ENCODE peak calls at places on chromosomes 16 and 17, in four cellular contexts. T is SK-N-SH, X is activated B cell treated with CpG ODN at 0.5 μM for 24 hours, W is A549. O is an unnamed sample.
A peak's percentile ranks its signal among the peaks of the same experiment; 100 is the strongest.

GRCh38 chr16:48164907-48165715 is 9.3 kb upstream of the ABCC12 start:
- DNase-seq in T (peak; percentile 88), X (peak; percentile 60), W (peak; percentile 83), O (peak; percentile 36)

GRCh38 chr16:62738631-62739030 is 702.4 kb upstream of the CDH8 start:
- DNase-seq in T (no peak), X (no peak), W (no peak), O (no peak)

GRCh38 chr17:9004132-9004960 is 17.0 kb upstream of the NTN1 start:
- DNase-seq in T (no peak), X (no peak), W (no peak), O (no peak)

GRCh38 chr17:36578671-36579070 is 13.0 kb upstream of the DHRS11 start:
- DNase-seq in T (no peak), X (no peak), W (no peak), O (no peak)

GRCh38 chr16:67694611-67695010 is 24.5 kb downstream of the GFOD2 start:
- DNase-seq in T (no peak), X (no peak), W (no peak), O (no peak)

GRCh38 chr16:84199097-84199496 is 8.1 kb downstream of the ADAD2 start:
- DNase-seq in T (no peak), X (no peak), W (no peak), O (no peak)

GRCh38 chr16:76910931-76911330 is 280.1 kb upstream of the MON1B start:
- DNase-seq in T (no peak), X (no peak), W (peak; percentile 68), O (no peak)

GRCh38 chr17:7705269-7706255 is 560 bp downstream of the EFNB3 start:
- DNase-seq in T (peak; percentile 67), X (no peak), W (no peak), O (no peak)

GRCh38 chr17:27294689-27295630 is 1.0 kb downstream of the WSB1 start:
- DNase-seq in T (peak; percentile 48), X (no peak), W (peak; percentile 92), O (no peak)

GRCh38 chr17:60091908-60092331 is 13.2 kb upstream of the HEATR6 start:
- DNase-seq in T (no peak), X (no peak), W (no peak), O (no peak)

GRCh38 chr16:69166221-69166833 is 20.6 kb upstream of the SNTB2 start:
- DNase-seq in T (no peak), X (no peak), W (no peak), O (no peak)

GRCh38 chr16:853306-853705 is 52.8 kb upstream of the GNG13 start:
- DNase-seq in T (no peak), X (no peak), W (no peak), O (no peak)

GRCh38 chr17:42403150-42403549 is 14.9 kb upstream of the STAT3 start:
- DNase-seq in T (peak; percentile 58), X (no peak), W (no peak), O (no peak)

GRCh38 chr17:43988301-43988700 is 16.1 kb upstream of the NAGS start:
- DNase-seq in T (no peak), X (no peak), W (no peak), O (no peak)

GRCh38 chr17:65278050-65278819 is 141.1 kb downstream of the RGS9 start:
- DNase-seq in T (peak; percentile 89), X (no peak), W (peak; percentile 73), O (peak; percentile 80)

GRCh38 chr17:50976951-50977472 is 110.9 kb upstream of the TOB1 start:
- DNase-seq in T (no peak), X (no peak), W (no peak), O (no peak)

GRCh38 chr16:31460582-31461002 is 1.3 kb downstream of the ARMC5 start:
- DNase-seq in T (peak; percentile 56), X (no peak), W (peak; percentile 67), O (no peak)

GRCh38 chr17:65794572-65794971 is 233.1 kb upstream of the AXIN2 start:
- DNase-seq in T (peak; percentile 43), X (no peak), W (peak; percentile 63), O (no peak)

GRCh38 chr17:80222376-80223141 is 2.3 kb downstream of the SLC26A11 start:
- DNase-seq in T (no peak), X (no peak), W (no peak), O (no peak)

DNA sequence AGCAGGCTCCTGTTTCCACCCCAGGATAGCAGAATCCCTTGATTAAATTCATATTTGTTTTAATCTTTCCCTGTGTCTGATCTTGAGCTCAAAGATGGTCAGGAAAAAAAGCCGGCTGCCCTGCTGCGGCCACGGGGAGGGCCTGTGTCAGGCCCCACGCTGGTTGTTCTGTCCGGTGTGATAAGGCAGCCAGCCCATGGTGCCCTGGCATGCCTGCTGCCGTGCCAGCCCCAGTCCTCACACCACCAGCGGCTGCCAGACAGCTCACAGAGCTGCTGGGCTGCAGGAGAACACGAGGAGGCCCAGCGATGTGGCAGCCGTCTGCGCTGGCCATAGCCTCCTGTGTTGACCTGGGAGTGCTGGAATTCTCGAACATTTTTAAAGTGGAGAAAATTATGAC is 34.7 kb upstream of the BRD7 start:
- DNase-seq in T (peak; percentile 72), X (no peak), W (no peak), O (no peak)
- TF ChIP-seq CTCF in T (no peak), X (no peak), W (no peak), O (no peak)

DNA sequence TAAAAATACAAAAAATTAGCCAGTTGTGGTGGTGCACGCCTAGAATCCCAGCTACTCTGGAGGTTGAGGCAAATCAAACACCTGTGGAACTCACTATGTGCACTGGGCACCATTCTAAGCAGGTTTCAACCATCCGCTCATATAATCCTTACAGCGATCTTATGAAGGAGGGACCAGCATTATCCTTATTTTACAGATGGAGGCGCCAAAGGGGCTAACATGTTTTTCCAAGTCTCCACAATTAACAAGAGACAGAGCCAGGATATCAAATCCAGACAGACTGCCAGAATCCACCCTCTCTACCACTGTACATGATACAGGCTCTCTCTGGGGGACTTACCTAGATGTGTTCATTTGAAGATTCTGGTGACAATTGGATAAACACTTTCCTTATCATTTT is 479.0 kb downstream of the XYLT1 start:
- DNase-seq in T (no peak), X (no peak), W (no peak), O (no peak)
- TF ChIP-seq CTCF in T (no peak), X (no peak), W (no peak), O (no peak)

GRCh38 chr16:11651796-11652195 is 16.5 kb upstream of the SNN start:
- DNase-seq in T (no peak), X (no peak), W (no peak), O (no peak)

GRCh38 chr16:11650641-11651591 is 17.3 kb upstream of the SNN start:
- DNase-seq in T (no peak), X (no peak), W (no peak), O (no peak)

GRCh38 chr16:11658896-11659708 is 9.2 kb upstream of the SNN start:
- DNase-seq in T (no peak), X (no peak), W (no peak), O (no peak)

DNA sequence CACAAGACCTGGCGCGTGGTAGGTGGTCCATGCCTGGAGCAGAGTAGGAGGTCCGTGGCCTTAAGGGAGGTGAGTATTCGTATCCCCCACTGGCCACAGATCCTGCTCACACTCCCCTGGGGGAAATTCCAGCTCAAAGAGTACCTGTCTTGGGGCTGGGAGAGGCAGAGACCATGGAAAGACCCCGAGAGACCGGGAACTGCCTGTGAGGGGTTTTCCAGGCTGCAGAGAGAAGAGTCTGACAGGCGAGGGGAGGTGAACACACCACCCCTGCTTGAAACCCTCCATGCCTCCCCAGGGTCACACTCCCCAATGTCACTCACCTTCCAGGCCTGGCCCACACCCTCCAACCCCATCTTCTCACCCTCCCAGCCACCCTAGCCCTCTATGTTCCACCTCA is 12.6 kb upstream of the SNN start:
- DNase-seq in T (no peak), X (no peak), W (no peak), O (no peak)
- TF ChIP-seq CTCF in T (no peak), X (no peak), W (no peak), O (no peak)

GRCh38 chr16:29310852-29311314 is 95.6 kb downstream of the NPIPB11 start:
- DNase-seq in T (no peak), X (no peak), W (no peak), O (no peak)
- TF ChIP-seq CTCF in T (no peak), X (no peak), W (no peak), O (no peak)

DNA sequence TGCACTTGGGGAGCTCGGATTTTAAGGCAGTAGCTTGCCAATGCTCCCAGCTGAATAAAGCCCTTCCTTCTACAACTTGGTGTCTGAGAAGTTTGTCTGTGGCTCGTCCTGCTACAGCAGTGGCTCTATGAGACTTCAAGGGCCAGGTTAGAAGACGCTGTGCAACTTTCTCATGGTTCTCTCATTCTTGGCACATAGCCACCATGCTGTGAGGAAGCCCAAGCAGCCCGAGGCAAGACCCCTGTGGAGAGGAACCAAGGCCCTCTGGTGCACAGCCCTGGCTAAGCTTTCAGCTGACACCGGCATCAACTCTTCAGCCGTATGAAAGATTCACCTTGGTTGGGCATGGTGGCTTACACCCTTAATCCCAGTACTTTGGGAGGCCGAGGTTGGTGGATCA is 116.9 kb upstream of the EEF2KMT start:
- DNase-seq in T (no peak), X (no peak), W (no peak), O (no peak)
- TF ChIP-seq CTCF in T (no peak), X (no peak), W (no peak), O (no peak)

DNA sequence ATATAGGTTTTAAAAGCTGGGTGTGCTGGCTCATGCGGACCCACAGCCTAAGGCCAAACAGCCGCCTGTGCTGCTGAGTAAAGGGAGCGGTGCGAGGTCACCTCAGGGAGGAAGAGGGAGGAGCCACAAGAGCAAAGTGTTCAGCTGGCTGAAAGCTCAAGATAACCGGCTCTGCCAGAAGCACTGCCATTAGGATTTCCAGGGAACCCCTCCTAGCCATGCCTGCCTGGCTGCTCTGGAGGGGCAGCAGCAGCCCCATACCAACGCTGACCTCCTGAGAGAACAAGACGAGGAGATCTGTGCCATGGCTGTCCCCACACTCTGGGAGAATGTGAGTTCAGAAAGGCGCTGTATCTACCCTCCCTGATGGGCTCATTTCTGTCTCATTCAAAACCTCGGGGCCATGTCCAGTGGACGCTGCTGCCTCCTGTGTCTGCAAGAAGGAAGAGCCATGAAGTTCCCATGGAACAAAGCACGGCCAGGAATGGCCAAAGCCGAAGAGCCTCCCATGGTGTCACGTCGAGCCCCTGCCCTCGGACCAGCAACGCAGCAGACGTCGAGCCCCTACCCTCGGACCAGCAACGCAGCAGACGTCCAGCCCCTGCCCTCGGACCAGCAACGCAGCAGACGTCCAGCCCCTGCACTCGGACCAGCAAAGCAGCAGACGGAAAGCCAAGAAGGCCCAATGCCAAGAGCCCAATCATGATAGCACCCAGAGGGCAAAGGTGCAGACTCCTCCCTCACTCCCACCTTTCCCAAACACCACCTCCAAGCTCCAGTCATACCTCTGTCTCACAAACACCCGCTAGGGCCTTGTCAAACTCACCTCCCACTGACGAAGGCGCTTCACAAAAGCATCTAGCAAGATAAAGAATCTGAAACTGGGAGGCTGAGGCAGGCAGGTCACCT is 107.0 kb downstream of the ANKRD11 start:
- DNase-seq in T (peak; percentile 89), X (no peak), W (peak; percentile 34), O (no peak)
- TF ChIP-seq CTCF in T (peak; percentile 12), X (no peak), W (no peak), O (no peak)

GRCh38 chr17:76296889-76297288 is 11.2 kb downstream of the QRICH2 start:
- DNase-seq in T (no peak), X (no peak), W (no peak), O (no peak)
- TF ChIP-seq CTCF in T (no peak), X (no peak), W (no peak), O (no peak)